ENCODE peak calls at places on chromosome 1, in seven cellular contexts. One of them, this sample, is unnamed.

GRCh38 chr1:85058781-85059180 is 10.5 kb upstream of the MCOLN3 start:
- DNase-seq in MV-4-11: peak; percentile 83
- DNase-seq in NCI-H1105 treated with DMSO at 0.1 percent for 48 hours: no peak
- DNase-seq in AG20443: no peak
- DNase-seq in activated CD4-positive, alpha-beta T cell treated with anti-CD3 and anti-CD28 coated beads, Interleukin-2, amount 50 U/mL, for 24 hours: no peak
- DNase-seq in MM.1S: no peak
- DNase-seq in ovary: no peak
- DNase-seq in this sample: no peak

GRCh38 chr1:77459881-77460280 is 178.1 kb downstream of the AK5 start:
- DNase-seq in ovary: no peak
- DNase-seq in MM.1S: no peak
- DNase-seq in activated CD4-positive, alpha-beta T cell treated with anti-CD3 and anti-CD28 coated beads, Interleukin-2, amount 50 U/mL, for 24 hours: no peak
- DNase-seq in NCI-H1105 treated with DMSO at 0.1 percent for 48 hours: no peak
- DNase-seq in MV-4-11: no peak
- DNase-seq in AG20443: no peak
- DNase-seq in this sample: no peak

GRCh38 chr1:51575406-51576084 is 41.3 kb upstream of the OSBPL9 start:
- DNase-seq in activated CD4-positive, alpha-beta T cell treated with anti-CD3 and anti-CD28 coated beads, Interleukin-2, amount 50 U/mL, for 24 hours: no peak
- DNase-seq in MV-4-11: peak; percentile 8
- DNase-seq in AG20443: no peak
- DNase-seq in MM.1S: no peak
- DNase-seq in NCI-H1105 treated with DMSO at 0.1 percent for 48 hours: no peak
- DNase-seq in ovary: no peak
- DNase-seq in this sample: no peak

GRCh38 chr1:14899686-14900085 is 253.9 kb upstream of the TMEM51 start:
- DNase-seq in activated CD4-positive, alpha-beta T cell treated with anti-CD3 and anti-CD28 coated beads, Interleukin-2, amount 50 U/mL, for 24 hours: no peak
- DNase-seq in AG20443: no peak
- DNase-seq in NCI-H1105 treated with DMSO at 0.1 percent for 48 hours: no peak
- DNase-seq in MV-4-11: no peak
- DNase-seq in MM.1S: no peak
- DNase-seq in ovary: no peak
- DNase-seq in this sample: no peak

GRCh38 chr1:29520571-29521437 is 284.5 kb downstream of the PTPRU start:
- DNase-seq in NCI-H1105 treated with DMSO at 0.1 percent for 48 hours: no peak
- DNase-seq in activated CD4-positive, alpha-beta T cell treated with anti-CD3 and anti-CD28 coated beads, Interleukin-2, amount 50 U/mL, for 24 hours: no peak
- DNase-seq in ovary: no peak
- DNase-seq in MV-4-11: no peak
- DNase-seq in AG20443: no peak
- DNase-seq in MM.1S: no peak
- DNase-seq in this sample: no peak

GRCh38 chr1:223628858-223629257 is 36.6 kb downstream of the CAPN8 start:
- DNase-seq in MV-4-11: no peak
- DNase-seq in ovary: no peak
- DNase-seq in NCI-H1105 treated with DMSO at 0.1 percent for 48 hours: no peak
- DNase-seq in MM.1S: no peak
- DNase-seq in activated CD4-positive, alpha-beta T cell treated with anti-CD3 and anti-CD28 coated beads, Interleukin-2, amount 50 U/mL, for 24 hours: no peak
- DNase-seq in AG20443: no peak
- DNase-seq in this sample: no peak

GRCh38 chr1:185512442-185512841 is 195.4 kb upstream of the IVNS1ABP start:
- DNase-seq in MV-4-11: no peak
- DNase-seq in ovary: no peak
- DNase-seq in activated CD4-positive, alpha-beta T cell treated with anti-CD3 and anti-CD28 coated beads, Interleukin-2, amount 50 U/mL, for 24 hours: no peak
- DNase-seq in MM.1S: no peak
- DNase-seq in NCI-H1105 treated with DMSO at 0.1 percent for 48 hours: no peak
- DNase-seq in AG20443: no peak
- DNase-seq in this sample: no peak

GRCh38 chr1:5253036-5253435 is 598.6 kb downstream of the AJAP1 start:
- DNase-seq in NCI-H1105 treated with DMSO at 0.1 percent for 48 hours: no peak
- DNase-seq in MM.1S: no peak
- DNase-seq in ovary: no peak
- DNase-seq in AG20443: no peak
- DNase-seq in activated CD4-positive, alpha-beta T cell treated with anti-CD3 and anti-CD28 coated beads, Interleukin-2, amount 50 U/mL, for 24 hours: no peak
- DNase-seq in MV-4-11: no peak
- DNase-seq in this sample: no peak

GRCh38 chr1:218568962-218569530 is 223.9 kb downstream of the TGFB2 start:
- DNase-seq in activated CD4-positive, alpha-beta T cell treated with anti-CD3 and anti-CD28 coated beads, Interleukin-2, amount 50 U/mL, for 24 hours: no peak
- DNase-seq in ovary: no peak
- DNase-seq in MV-4-11: no peak
- DNase-seq in NCI-H1105 treated with DMSO at 0.1 percent for 48 hours: no peak
- DNase-seq in AG20443: peak; percentile 12
- DNase-seq in MM.1S: no peak
- DNase-seq in this sample: no peak

GRCh38 chr1:8486047-8486446 is 168.1 kb downstream of the SLC45A1 start:
- DNase-seq in activated CD4-positive, alpha-beta T cell treated with anti-CD3 and anti-CD28 coated beads, Interleukin-2, amount 50 U/mL, for 24 hours: no peak
- DNase-seq in AG20443: no peak
- DNase-seq in NCI-H1105 treated with DMSO at 0.1 percent for 48 hours: no peak
- DNase-seq in ovary: no peak
- DNase-seq in MM.1S: no peak
- DNase-seq in MV-4-11: no peak
- DNase-seq in this sample: no peak

GRCh38 chr1:226985839-226986463 is 45.9 kb downstream of the COQ8A start:
- DNase-seq in MM.1S: no peak
- DNase-seq in AG20443: no peak
- DNase-seq in activated CD4-positive, alpha-beta T cell treated with anti-CD3 and anti-CD28 coated beads, Interleukin-2, amount 50 U/mL, for 24 hours: no peak
- DNase-seq in NCI-H1105 treated with DMSO at 0.1 percent for 48 hours: no peak
- DNase-seq in ovary: no peak
- DNase-seq in MV-4-11: no peak
- DNase-seq in this sample: no peak

GRCh38 chr1:158434755-158435154 is 8.7 kb upstream of the OR10K2 start:
- DNase-seq in AG20443: no peak
- DNase-seq in activated CD4-positive, alpha-beta T cell treated with anti-CD3 and anti-CD28 coated beads, Interleukin-2, amount 50 U/mL, for 24 hours: no peak
- DNase-seq in ovary: no peak
- DNase-seq in NCI-H1105 treated with DMSO at 0.1 percent for 48 hours: no peak
- DNase-seq in MV-4-11: no peak
- DNase-seq in MM.1S: no peak
- DNase-seq in this sample: no peak

GRCh38 chr1:52668711-52669110 is 29.4 kb downstream of the COA7 start:
- DNase-seq in ovary: no peak
- DNase-seq in activated CD4-positive, alpha-beta T cell treated with anti-CD3 and anti-CD28 coated beads, Interleukin-2, amount 50 U/mL, for 24 hours: no peak
- DNase-seq in NCI-H1105 treated with DMSO at 0.1 percent for 48 hours: no peak
- DNase-seq in AG20443: peak; percentile 84
- DNase-seq in MV-4-11: no peak
- DNase-seq in MM.1S: no peak
- DNase-seq in this sample: no peak

GRCh38 chr1:46062651-46063319 is 69.6 kb downstream of the PIK3R3 start:
- DNase-seq in MV-4-11: peak; percentile 24
- DNase-seq in activated CD4-positive, alpha-beta T cell treated with anti-CD3 and anti-CD28 coated beads, Interleukin-2, amount 50 U/mL, for 24 hours: peak; percentile 39
- DNase-seq in AG20443: peak; percentile 22
- DNase-seq in ovary: no peak
- DNase-seq in NCI-H1105 treated with DMSO at 0.1 percent for 48 hours: no peak
- DNase-seq in MM.1S: peak; percentile 78
- DNase-seq in this sample: no peak

GRCh38 chr1:61782771-61783170 is 40.5 kb downstream of the PATJ start:
- DNase-seq in AG20443: no peak
- DNase-seq in activated CD4-positive, alpha-beta T cell treated with anti-CD3 and anti-CD28 coated beads, Interleukin-2, amount 50 U/mL, for 24 hours: peak; percentile 19
- DNase-seq in NCI-H1105 treated with DMSO at 0.1 percent for 48 hours: no peak
- DNase-seq in ovary: no peak
- DNase-seq in MM.1S: peak; percentile 64
- DNase-seq in MV-4-11: no peak
- DNase-seq in this sample: no peak

This sample was measured in AML-193.